ENCODE peak calls at places on chromosomes 16 and 17, in four cellular contexts. A is stomach, X is suprapubic skin, W is breast epithelium. B is an unnamed sample.

GRCh38 chr16:19114359-19115147 is 789 bp downstream of the ITPRIPL2 start:
- DNase-seq in A (peak), X (peak), W (peak), B (peak)

GRCh38 chr17:73072254-73072962 is 20.1 kb downstream of the SLC39A11 start:
- DNase-seq in A (no peak), X (no peak), W (no peak), B (no peak)

GRCh38 chr17:76368545-76368944 is 14.8 kb upstream of the PRPSAP1 start:
- DNase-seq in A (no peak), X (no peak), W (no peak), B (no peak)

GRCh38 chr16:85674828-85675227 is 13.9 kb downstream of the GINS2 start:
- DNase-seq in A (no peak), X (no peak), W (no peak), B (no peak)

GRCh38 chr17:33436321-33436720 is 143.2 kb upstream of the ASIC2 start:
- DNase-seq in A (no peak), X (peak), W (no peak), B (no peak)

GRCh38 chr17:82461827-82462524 is 3.4 kb downstream of the NARF start:
- DNase-seq in A (peak), X (no peak), W (no peak), B (no peak)

GRCh38 chr16:83420206-83420760 is 387.5 kb upstream of the HSBP1 start:
- DNase-seq in A (no peak), X (no peak), W (no peak), B (no peak)

GRCh38 chr16:30829130-30830071 is 42.4 kb upstream of the ZNF629 start:
- DNase-seq in A (peak), X (no peak), W (no peak), B (no peak)

GRCh38 chr17:68106085-68106484 is 70.5 kb downstream of the KPNA2 start:
- DNase-seq in A (no peak), X (no peak), W (no peak), B (no peak)

GRCh38 chr17:4074831-4075495 is 67.9 kb downstream of the ZZEF1 start:
- DNase-seq in A (no peak), X (no peak), W (no peak), B (no peak)

GRCh38 chr16:57627184-57627871 is 1.1 kb upstream of the ADGRG1 start:
- DNase-seq in A (no peak), X (no peak), W (peak), B (no peak)

GRCh38 chr17:27471321-27472269 is 15.3 kb downstream of the KSR1 start:
- DNase-seq in A (no peak), X (no peak), W (no peak), B (no peak)

GRCh38 chr16:67227567-67227921 is 614 bp downstream of the TMEM208 start:
- DNase-seq in A (no peak), X (no peak), W (no peak), B (no peak)

DNA sequence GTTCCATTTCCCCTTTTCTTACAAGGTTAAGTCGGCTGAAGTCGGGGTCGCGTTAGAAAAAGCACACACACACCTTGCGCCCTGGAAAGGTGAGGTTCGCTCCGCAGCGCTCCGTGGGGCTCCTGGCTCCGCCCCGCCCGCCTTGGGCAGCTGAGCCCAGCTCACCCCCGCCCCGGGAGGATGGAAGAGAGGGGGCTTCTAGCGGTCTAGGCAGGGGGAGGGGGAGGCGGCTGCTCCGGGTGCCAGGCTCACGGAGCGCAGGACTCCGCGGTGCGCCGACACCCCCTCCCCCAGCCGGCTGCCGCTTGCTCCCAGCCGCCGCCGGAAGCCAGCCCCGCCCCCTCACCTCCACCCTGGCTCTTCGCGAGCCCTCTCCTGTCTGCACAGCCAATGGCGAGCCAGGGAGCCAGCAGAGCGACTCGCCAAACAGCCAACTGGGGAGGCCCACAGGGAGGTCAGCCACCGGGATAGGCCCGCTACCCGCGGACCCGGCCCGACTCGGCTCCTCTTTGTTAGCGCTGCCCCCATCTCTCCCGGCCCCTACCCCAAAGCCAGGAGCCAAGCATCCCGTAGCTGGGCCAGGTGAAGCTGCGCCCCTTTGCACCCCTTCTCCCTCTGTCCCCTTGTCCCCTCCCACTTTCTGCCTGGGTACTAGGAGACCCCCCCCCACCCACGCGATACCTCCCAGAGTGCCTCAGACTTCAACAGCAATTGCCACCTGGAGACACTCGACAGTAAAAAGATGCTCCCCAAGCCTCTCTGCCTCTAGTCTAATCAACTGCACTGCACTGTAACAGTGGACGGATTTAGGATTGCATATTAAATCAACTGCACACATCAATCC is 30.2 kb downstream of the FAM222B start:
- DNase-seq in A (peak), X (peak), W (peak), B (peak)
- TF ChIP-seq POLR2A in A (no peak), X (no peak), W (no peak), B (no peak)

GRCh38 chr17:20009052-20009301 is 182 bp upstream of the SPECC1 start:
- DNase-seq in A (no peak), X (no peak), W (no peak), B (no peak)

GRCh38 chr17:20010886-20011402 is 1.8 kb downstream of the SPECC1 start:
- DNase-seq in A (no peak), X (no peak), W (no peak), B (no peak)

GRCh38 chr17:20008242-20009051 is 712 bp upstream of the SPECC1 start:
- DNase-seq in A (no peak), X (no peak), W (no peak), B (no peak)

GRCh38 chr17:20010099-20010863 is 1.1 kb downstream of the SPECC1 start:
- DNase-seq in A (peak), X (no peak), W (no peak), B (no peak)

DNA sequence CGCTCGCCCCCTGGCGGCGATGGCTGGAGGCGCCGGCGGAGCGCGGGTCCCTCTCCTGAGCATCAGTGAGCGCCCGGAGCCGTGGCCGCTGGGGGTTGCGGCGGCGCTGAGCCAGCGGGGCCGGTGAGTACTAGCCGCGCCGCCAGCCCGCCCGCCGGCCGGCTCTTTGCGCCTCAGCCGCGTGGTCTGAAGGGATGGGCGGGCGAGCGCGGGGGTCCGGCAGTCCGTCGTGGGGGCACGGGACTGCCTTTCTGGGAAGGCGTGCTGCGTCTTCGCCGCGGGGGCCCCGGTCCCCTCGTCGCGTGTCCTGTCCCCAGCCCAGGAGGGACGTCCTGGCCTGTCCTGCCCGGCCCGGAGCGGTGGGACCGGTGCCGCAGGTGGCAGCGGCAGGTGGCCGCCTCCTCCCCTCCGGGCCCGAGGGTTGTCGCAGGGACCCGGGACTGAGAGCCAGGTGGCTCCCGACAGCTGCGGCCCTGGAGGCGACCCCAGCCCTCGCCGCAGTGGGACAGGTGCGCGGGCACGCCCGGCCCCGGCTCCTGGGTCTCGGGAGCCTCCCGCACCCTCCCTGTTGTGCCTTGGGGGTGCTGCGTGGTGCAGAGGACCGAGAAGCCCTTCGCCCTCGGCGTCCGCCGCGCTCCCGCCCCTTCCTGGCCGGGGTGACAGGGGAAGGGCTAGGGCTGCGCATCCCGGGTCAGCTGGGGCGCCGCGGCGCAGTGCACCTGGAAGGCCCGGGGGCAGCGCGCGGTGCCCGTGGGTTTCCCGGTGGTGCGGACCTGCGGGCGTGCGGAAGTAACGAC is at the start of gene SPECC1:
- DNase-seq in A (peak), X (peak), W (peak), B (peak)
- TF ChIP-seq POLR2AphosphoS5 in A (no peak), X (no peak), W (no peak), B (peak)

DNA sequence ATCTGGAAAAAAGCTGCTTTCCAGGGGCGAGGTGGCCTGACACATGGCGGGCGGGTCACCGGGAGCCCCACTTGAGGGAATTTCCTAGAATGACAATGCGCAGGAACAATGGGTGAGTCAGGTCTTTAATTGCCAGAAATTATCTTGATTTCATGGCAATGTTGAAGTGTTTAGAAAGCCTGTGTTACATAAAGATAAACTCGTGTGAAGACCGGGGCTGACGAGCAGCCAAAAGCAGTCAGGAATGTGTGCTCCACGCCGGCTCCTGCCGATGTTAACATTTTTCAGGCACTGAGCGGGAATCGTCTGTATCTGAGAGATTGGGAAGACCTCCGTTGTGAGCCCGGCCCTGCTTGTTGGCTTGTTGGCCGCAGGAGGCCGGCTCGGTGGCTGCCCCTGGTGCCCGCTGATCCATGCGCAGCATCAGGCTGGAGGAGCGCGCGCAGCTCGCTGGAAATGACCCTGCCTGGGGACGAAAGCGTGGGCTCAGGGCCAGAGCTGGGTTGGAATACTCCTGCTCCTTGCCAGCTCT is 353.1 kb downstream of the FOXL1 start:
- DNase-seq in A (no peak), X (no peak), W (no peak), B (no peak)
- TF ChIP-seq POLR2A in A (no peak), X (no peak), W (no peak), B (no peak)

GRCh38 chr16:27313422-27314160 is at the start of gene IL4R:
- DNase-seq in A (peak), X (peak), W (peak), B (peak)
- TF ChIP-seq POLR2AphosphoS5 in A (peak), X (peak), W (no peak), B (peak)

DNA sequence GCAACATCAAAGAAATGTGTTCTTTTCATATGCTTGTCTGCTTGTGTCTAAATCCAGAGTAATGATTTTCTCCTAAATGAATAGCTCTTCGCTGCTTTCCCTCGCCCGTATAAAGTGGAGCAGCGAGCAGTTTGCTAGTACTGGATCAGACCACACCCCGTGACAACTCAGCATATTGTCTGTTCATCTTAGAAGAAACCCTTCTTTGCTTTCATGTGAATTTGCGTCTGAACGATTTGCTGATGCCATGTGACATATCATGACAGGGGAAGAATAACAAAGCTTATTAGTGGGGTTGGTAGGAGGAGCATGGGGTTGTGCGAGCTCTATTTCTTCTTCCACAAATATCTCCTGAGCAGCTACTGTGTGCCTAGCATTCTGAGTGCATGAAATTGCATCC is 44.1 kb upstream of the CACNG4 start:
- DNase-seq in A (no peak), X (no peak), W (no peak), B (no peak)
- TF ChIP-seq POLR2A in A (no peak), X (no peak), W (no peak), B (no peak)

GRCh38 chr17:66950886-66951604 is 13.5 kb upstream of the CACNG4 start:
- DNase-seq in A (no peak), X (no peak), W (no peak), B (no peak)

GRCh38 chr17:66951605-66951953 is 12.9 kb upstream of the CACNG4 start:
- DNase-seq in A (no peak), X (no peak), W (peak), B (no peak)

GRCh38 chr17:66952681-66953638 is 11.5 kb upstream of the CACNG4 start:
- DNase-seq in A (no peak), X (no peak), W (no peak), B (no peak)

GRCh38 chr17:66953661-66954060 is 10.8 kb upstream of the CACNG4 start:
- DNase-seq in A (no peak), X (no peak), W (peak), B (no peak)

DNA sequence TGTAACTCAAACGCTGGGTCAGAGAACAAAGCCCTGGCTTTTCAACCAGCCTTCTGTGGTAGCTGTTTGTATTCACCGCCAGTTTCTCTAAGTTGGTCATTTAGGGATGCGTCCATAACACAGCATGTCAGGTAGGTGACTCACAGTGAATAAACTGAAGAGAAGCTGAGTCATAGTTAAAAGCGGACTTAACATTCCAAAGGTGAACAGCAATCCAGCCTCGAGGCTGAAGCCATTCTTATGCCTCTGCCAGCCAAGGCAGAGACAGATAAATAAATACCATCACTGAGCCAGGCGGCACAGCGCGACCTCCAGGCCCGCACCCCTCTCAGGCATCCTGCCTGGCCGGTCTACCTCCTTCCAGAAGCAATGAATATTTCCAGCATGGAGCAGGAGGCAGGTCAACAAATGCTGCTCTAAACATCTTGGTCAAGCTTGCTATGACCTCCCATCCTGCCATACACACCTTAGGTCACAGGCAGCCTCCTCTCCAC is 12.4 kb upstream of the CACNG4 start:
- DNase-seq in A (peak), X (no peak), W (peak), B (no peak)
- TF ChIP-seq POLR2AphosphoS5 in A (peak), X (no peak), W (no peak), B (peak)

GRCh38 chr16:15650019-15650697 is at the start of gene NDE1:
- DNase-seq in A (peak), X (peak), W (peak), B (peak)
- TF ChIP-seq POLR2A in A (no peak), X (no peak), W (peak), B (no peak)

GRCh38 chr17:17669081-17669850 is 12.0 kb upstream of the RAI1 start:
- DNase-seq in A (no peak), X (no peak), W (no peak), B (no peak)
- TF ChIP-seq POLR2AphosphoS5 in A (no peak), X (no peak), W (no peak), B (no peak)

GRCh38 chr17:2030779-2031163 is 818 bp downstream of the DPH1 start:
- DNase-seq in A (no peak), X (no peak), W (no peak), B (no peak)
- TF ChIP-seq POLR2A in A (no peak), X (no peak), W (no peak), B (no peak)

GRCh38 chr17:78329263-78330059 is 30.4 kb downstream of the SOCS3 start:
- DNase-seq in A (no peak), X (no peak), W (no peak), B (no peak)

GRCh38 chr17:78332530-78332929 is 27.3 kb downstream of the SOCS3 start:
- DNase-seq in A (no peak), X (no peak), W (no peak), B (no peak)

GRCh38 chr17:78327880-78328279 is 32.0 kb downstream of the SOCS3 start:
- DNase-seq in A (no peak), X (no peak), W (no peak), B (no peak)

GRCh38 chr17:78332991-78333390 is 26.9 kb downstream of the SOCS3 start:
- DNase-seq in A (no peak), X (no peak), W (no peak), B (no peak)

GRCh38 chr17:78330570-78331224 is 29.2 kb downstream of the SOCS3 start:
- DNase-seq in A (no peak), X (no peak), W (no peak), B (no peak)
- TF ChIP-seq POLR2AphosphoS5 in A (no peak), X (no peak), W (no peak), B (no peak)